ENCODE peak calls at places on chromosomes 3 and 15, in nine cellular contexts. E, F, S, Q, W, N, A, M and R are unnamed samples. For H3K9me3 and H3K4me1, the result is how much of the 10 kb centered on the place peaks cover.

GRCh38 chr3:4824948-4825325 is 154.3 kb upstream of the BHLHE40 start:
- DNase-seq in E (no peak), M (no peak), F (no peak), S (peak), N (peak), W (no peak), A (no peak), Q (peak), R (no peak)

GRCh38 chr15:68348064-68348463 is 70.5 kb downstream of the FEM1B start:
- DNase-seq in W (no peak), A (no peak), N (no peak), Q (no peak), M (no peak), E (no peak), F (no peak), S (no peak), R (no peak)

GRCh38 chr3:103271575-103271974 is 836.8 kb downstream of the ZPLD1 start:
- DNase-seq in A (no peak), N (no peak), Q (no peak), S (no peak), M (no peak), F (no peak), E (no peak), W (no peak), R (no peak)

GRCh38 chr15:40776537-40777141 is 6.9 kb downstream of the C15orf62 start:
- DNase-seq in N (no peak), W (no peak), E (no peak), S (no peak), M (no peak), F (peak), A (no peak), Q (no peak), R (peak)

GRCh38 chr3:138202945-138203701 is 16.0 kb downstream of the ARMC8 start:
- DNase-seq in A (no peak), W (no peak), S (no peak), M (no peak), F (no peak), E (no peak), Q (no peak), N (no peak), R (no peak)

GRCh38 chr3:126441256-126441880 is 34.3 kb downstream of the ZXDC start:
- DNase-seq in F (no peak), W (no peak), Q (no peak), A (no peak), M (peak), N (no peak), E (no peak), S (no peak), R (peak)

GRCh38 chr15:40790723-40791122 is 16.2 kb upstream of the ZFYVE19 start:
- DNase-seq in S (no peak), N (no peak), M (no peak), E (no peak), F (no peak), W (no peak), Q (no peak), A (no peak), R (no peak)

GRCh38 chr15:74906193-74906449 is 530 bp downstream of the FAM219B start:
- DNase-seq in Q (peak), E (no peak), F (peak), A (no peak), M (no peak), N (no peak), S (peak), W (no peak), R (no peak)

GRCh38 chr3:123036352-123037014 is 8.9 kb upstream of the SEMA5B start:
- DNase-seq in M (no peak), A (no peak), E (no peak), F (no peak), W (no peak), N (no peak), S (peak), Q (no peak), R (no peak)

GRCh38 chr3:52446042-52446441 is 1.1 kb upstream of the SEMA3G start:
- DNase-seq in M (no peak), F (no peak), S (no peak), W (no peak), E (no peak), N (no peak), A (no peak), Q (no peak), R (no peak)

GRCh38 chr3:114216186-114216970 is 21.0 kb downstream of the ZNF80 start:
- DNase-seq in Q (no peak), F (no peak), S (no peak), A (no peak), N (no peak), W (no peak), E (no peak), M (no peak), R (no peak)

GRCh38 chr15:27549796-27550195 is 549.3 kb downstream of the OCA2 start:
- DNase-seq in S (no peak), Q (no peak), F (no peak), N (no peak), E (no peak), W (no peak), M (no peak), A (no peak), R (no peak)
- H3K9me3 ChIP-seq in S (under half), Q (under half), F (under half), N (under half), E (under half), W (under half), M (under half), A (under half), R (under half)

DNA sequence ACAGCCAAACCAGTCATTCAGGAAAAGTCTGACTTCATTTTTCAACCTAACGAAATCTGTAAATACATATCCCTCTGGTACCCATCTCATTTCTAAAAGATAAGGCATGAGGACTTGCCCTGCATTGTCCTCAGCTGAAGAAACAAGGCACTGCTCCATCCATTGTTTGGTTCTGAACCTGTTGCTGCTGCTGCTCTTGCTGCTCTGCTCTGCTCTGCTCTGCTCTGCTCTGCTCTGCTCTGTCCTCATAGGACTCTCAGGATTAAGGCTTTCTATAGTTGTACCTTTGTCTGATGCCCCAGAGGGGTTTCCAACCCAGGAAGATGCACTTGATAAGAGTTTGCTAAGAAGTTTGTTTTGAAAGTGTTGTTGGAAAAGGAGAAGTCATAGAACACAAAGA is 38.2 kb downstream of the CMSS1 start:
- DNase-seq in S (no peak), Q (no peak), A (no peak), E (no peak), M (no peak), F (no peak), W (no peak), N (no peak), R (no peak)
- H3K4me1 ChIP-seq in S (under half), Q (under half), A (under half), E (under half), M (under half), F (under half), W (under half), N (under half), R (under half)

GRCh38 chr3:128607710-128608048 is 42.9 kb downstream of the RPN1 start:
- DNase-seq in Q (no peak), W (no peak), N (no peak), F (no peak), A (no peak), S (no peak), E (no peak), M (no peak), R (no peak)
- H3K4me3 ChIP-seq in Q (no peak), W (peak), N (no peak), F (no peak), A (peak), S (no peak), E (no peak), M (peak), R (no peak)

DNA sequence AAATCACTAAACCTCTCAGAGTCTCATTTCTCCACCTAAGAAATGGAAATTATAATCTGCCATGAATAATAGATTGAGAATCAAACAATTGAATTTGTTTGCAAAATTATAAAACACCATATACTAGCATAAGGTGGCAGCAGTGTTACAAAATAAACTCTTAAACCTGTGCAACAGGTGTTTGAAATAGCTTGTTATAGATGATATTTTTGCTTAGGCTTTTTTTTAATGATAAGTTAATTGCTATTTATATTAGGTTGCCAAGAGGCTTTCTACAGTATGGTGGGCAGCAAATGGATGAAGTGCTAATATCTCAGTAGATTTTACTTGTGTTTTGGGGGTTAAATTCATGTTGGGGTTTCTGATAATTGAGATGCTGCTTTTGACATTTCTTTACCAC is 19.5 kb downstream of the NR1D2 start:
- DNase-seq in A (no peak), E (no peak), Q (no peak), F (no peak), N (no peak), S (no peak), M (no peak), W (no peak), R (no peak)
- H3K9me3 ChIP-seq in A (under half), E (under half), Q (under half), F (under half), N (under half), S (under half), M (under half), W (under half), R (under half)